ENCODE peak calls at places on chromosome 11, in six cellular contexts. I, L, R, E, A and C are unnamed samples.

GRCh38 chr11:128299132-128299726 is 288.1 kb downstream of the ETS1 start:
- DNase-seq in I (no peak), L (peak; percentile 34), R (peak; percentile 40), E (no peak), A (no peak), C (no peak)

GRCh38 chr11:36231300-36231699 is 57.9 kb downstream of the COMMD9 start:
- DNase-seq in I (no peak), L (no peak), R (peak; percentile 36), E (no peak), A (no peak), C (no peak)

GRCh38 chr11:103964390-103964789 is 72.0 kb upstream of the DDI1 start:
- DNase-seq in I (no peak), L (no peak), R (no peak), E (no peak), A (no peak), C (no peak)

GRCh38 chr11:126317681-126318641 is 14.1 kb downstream of the DCPS start:
- DNase-seq in I (peak; percentile 47), L (peak; percentile 53), R (peak; percentile 68), E (peak; percentile 31), A (peak; percentile 68), C (no peak)

GRCh38 chr11:121372671-121373429 is 79.3 kb upstream of the SORL1 start:
- DNase-seq in I (no peak), L (no peak), R (no peak), E (peak; percentile 62), A (no peak), C (no peak)

GRCh38 chr11:36672815-36673450 is 74.9 kb upstream of the RAG2 start:
- DNase-seq in I (no peak), L (peak; percentile 7), R (peak; percentile 63), E (peak; percentile 31), A (no peak), C (no peak)

GRCh38 chr11:15842345-15842744 is 514.0 kb downstream of the SOX6 start:
- DNase-seq in I (no peak), L (no peak), R (no peak), E (no peak), A (no peak), C (no peak)

GRCh38 chr11:100932474-100933100 is 197.0 kb downstream of the PGR start:
- DNase-seq in I (no peak), L (no peak), R (no peak), E (peak; percentile 51), A (no peak), C (no peak)

GRCh38 chr11:101718406-101718805 is 134.6 kb upstream of the TRPC6 start:
- DNase-seq in I (no peak), L (no peak), R (peak; percentile 32), E (no peak), A (no peak), C (no peak)

GRCh38 chr11:114358711-114359110 is 41.6 kb downstream of the C11orf71 start:
- DNase-seq in I (no peak), L (no peak), R (no peak), E (no peak), A (no peak), C (no peak)

GRCh38 chr11:64856382-64857227 is 12.2 kb upstream of the CDC42BPG start:
- DNase-seq in I (peak; percentile 58), L (no peak), R (peak; percentile 69), E (no peak), A (peak; percentile 86), C (peak; percentile 68)

GRCh38 chr11:93890441-93891051 is 40.1 kb upstream of the VSTM5 start:
- DNase-seq in I (no peak), L (no peak), R (no peak), E (no peak), A (no peak), C (no peak)

GRCh38 chr11:65574147-65574962 is 1.5 kb upstream of the EHBP1L1 start:
- DNase-seq in I (peak; percentile 85), L (peak; percentile 54), R (peak; percentile 88), E (peak; percentile 94), A (peak; percentile 96), C (no peak)

GRCh38 chr11:123601136-123601535 is 53.3 kb downstream of the SCN3B start:
- DNase-seq in I (no peak), L (peak; percentile 42), R (peak; percentile 14), E (no peak), A (no peak), C (no peak)

GRCh38 chr11:116596346-116597260 is 176.2 kb downstream of the BUD13 start:
- DNase-seq in I (no peak), L (no peak), R (no peak), E (no peak), A (no peak), C (no peak)

GRCh38 chr11:80320765-80321164 is 879.9 kb upstream of the TENM4 start:
- DNase-seq in I (no peak), L (no peak), R (no peak), E (peak; percentile 77), A (no peak), C (no peak)

GRCh38 chr11:63958013-63958412 is 16.4 kb upstream of the COX8A start:
- DNase-seq in I (no peak), L (no peak), R (no peak), E (no peak), A (no peak), C (no peak)

GRCh38 chr11:443542-444199 is 1.9 kb upstream of the ANO9 start:
- DNase-seq in I (no peak), L (no peak), R (peak; percentile 57), E (no peak), A (peak; percentile 39), C (no peak)

GRCh38 chr11:94635072-94635471 is 67.9 kb downstream of the PIWIL4 start:
- DNase-seq in I (no peak), L (no peak), R (no peak), E (no peak), A (no peak), C (no peak)

GRCh38 chr11:61609970-61610347 is 29.1 kb upstream of the SYT7 start:
- DNase-seq in I (no peak), L (no peak), R (no peak), E (no peak), A (no peak), C (no peak)
- TF ChIP-seq CTCF in I (no peak), L (no peak), R (peak; percentile 53), E (no peak), A (no peak), C (no peak)

GRCh38 chr11:13334068-13334785 is 56.6 kb downstream of the BMAL1 start:
- DNase-seq in I (no peak), L (no peak), R (no peak), E (no peak), A (no peak), C (no peak)

GRCh38 chr11:13333456-13333957 is 55.9 kb downstream of the BMAL1 start:
- DNase-seq in I (no peak), L (no peak), R (no peak), E (no peak), A (no peak), C (no peak)

GRCh38 chr11:13337986-13338436 is 60.4 kb downstream of the BMAL1 start:
- DNase-seq in I (no peak), L (peak; percentile 23), R (peak; percentile 66), E (peak; percentile 82), A (no peak), C (no peak)

GRCh38 chr11:13336246-13336873 is 58.8 kb downstream of the BMAL1 start:
- DNase-seq in I (no peak), L (no peak), R (no peak), E (no peak), A (no peak), C (no peak)

GRCh38 chr11:13335319-13335718 is 57.7 kb downstream of the BMAL1 start:
- DNase-seq in I (peak; percentile 62), L (no peak), R (peak; percentile 82), E (peak; percentile 47), A (peak; percentile 71), C (peak; percentile 68)
- TF ChIP-seq CTCF in I (peak; percentile 95), L (peak; percentile 73), R (peak; percentile 90), E (peak; percentile 85), A (peak; percentile 80), C (no peak)

DNA sequence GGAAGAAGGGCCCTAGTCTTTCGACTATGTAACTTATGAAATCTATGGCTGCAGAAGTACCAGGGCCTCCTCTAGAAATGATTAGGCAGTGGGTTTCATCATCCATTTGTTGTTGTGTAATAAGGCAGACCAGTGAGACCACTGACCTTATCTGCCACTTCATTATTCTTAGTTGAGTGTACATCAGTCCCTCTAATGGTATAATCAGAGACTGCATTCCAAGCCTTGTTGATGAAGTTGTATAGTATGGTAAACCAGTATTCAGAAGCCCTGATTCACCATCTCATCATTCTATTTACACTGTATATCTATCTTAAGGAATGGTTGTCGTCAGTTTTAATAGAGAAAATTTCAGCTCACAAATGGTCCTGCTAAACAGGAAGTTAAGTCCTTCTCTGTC is 32.2 kb upstream of the GRIA4 start:
- DNase-seq in I (no peak), L (no peak), R (peak; percentile 49), E (no peak), A (no peak), C (no peak)
- TF ChIP-seq CTCF in I (no peak), L (no peak), R (peak; percentile 22), E (no peak), A (no peak), C (no peak)

GRCh38 chr11:12137938-12138731 is 27.7 kb downstream of the MICAL2 start:
- DNase-seq in I (no peak), L (peak; percentile 97), R (peak; percentile 89), E (no peak), A (no peak), C (no peak)
- TF ChIP-seq CTCF in I (no peak), L (no peak), R (peak; percentile 3), E (no peak), A (no peak), C (no peak)

GRCh38 chr11:106917973-106918372 is 100.3 kb downstream of the GUCY1A2 start:
- DNase-seq in I (no peak), L (no peak), R (no peak), E (peak; percentile 20), A (no peak), C (no peak)
- TF ChIP-seq CTCF in I (no peak), L (peak; percentile 33), R (peak; percentile 70), E (peak; percentile 48), A (no peak), C (no peak)

DNA sequence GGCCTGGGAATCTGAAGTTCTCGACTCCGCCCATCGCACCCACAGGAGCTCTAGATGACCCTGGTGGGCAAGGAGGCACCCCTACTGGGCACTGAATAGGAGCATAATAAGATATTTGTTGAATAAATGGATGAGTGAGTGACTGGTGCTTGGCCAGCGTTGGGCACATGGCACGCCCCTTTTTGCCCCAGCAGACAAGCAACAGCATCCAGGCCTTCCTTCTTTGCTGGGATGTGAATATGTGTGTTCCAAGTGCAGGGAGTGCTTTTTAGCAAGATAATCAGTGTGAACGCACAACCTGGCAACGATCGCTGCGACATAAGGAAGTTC is 450 bp upstream of the CELF1 start:
- DNase-seq in I (no peak), L (no peak), R (no peak), E (no peak), A (no peak), C (no peak)
- TF ChIP-seq CTCF in I (no peak), L (no peak), R (no peak), E (no peak), A (peak; percentile 35), C (no peak)